ENCODE peak calls at places on chromosomes 12 and 14, in ten cellular contexts. N is PC-3, H is chondrocyte, U is progenitor cell of endocrine pancreas, O is breast epithelium, E is psoas muscle, C is MM.1S, T is endothelial cell, D is heart right ventricle, V is WTC11. A is an unnamed sample.

GRCh38 chr14:67987596-67987995 is 168.0 kb downstream of the RAD51B start:
- DNase-seq in N (no peak), H (no peak), U (no peak), O (no peak), E (no peak), C (no peak), T (no peak), D (no peak), V (no peak), A (no peak)

GRCh38 chr12:3077572-3078081 is 448 bp downstream of the TSPAN9 start:
- DNase-seq in N (no peak), H (no peak), U (no peak), O (peak; percentile 54), E (peak; percentile 49), C (no peak), T (peak; percentile 31), D (peak; percentile 46), V (peak; percentile 37), A (no peak)

GRCh38 chr14:71702799-71703198 is 229.4 kb upstream of the RGS6 start:
- DNase-seq in N (no peak), H (no peak), U (no peak), O (no peak), E (no peak), C (no peak), T (no peak), D (no peak), V (no peak), A (no peak)

GRCh38 chr12:121791671-121792496 is 1.6 kb downstream of the RHOF start:
- DNase-seq in N (peak; percentile 96), H (no peak), U (no peak), O (no peak), E (no peak), C (no peak), T (no peak), D (no peak), V (no peak), A (no peak)

GRCh38 chr12:90036641-90037040 is 328.0 kb upstream of the ATP2B1 start:
- DNase-seq in N (peak; percentile 81), H (no peak), U (no peak), O (no peak), E (no peak), C (no peak), T (no peak), D (no peak), V (no peak), A (no peak)

GRCh38 chr14:29637406-29637805 is 290.2 kb downstream of the PRKD1 start:
- DNase-seq in N (peak; percentile 43), H (no peak), U (no peak), O (peak; percentile 71), E (no peak), C (no peak), T (no peak), D (no peak), V (no peak), A (peak; percentile 22)

GRCh38 chr14:79971330-79971729 is 240.0 kb downstream of the DIO2 start:
- DNase-seq in N (peak; percentile 72), H (no peak), U (no peak), O (no peak), E (no peak), C (no peak), T (no peak), D (no peak), V (no peak), A (no peak)

GRCh38 chr14:88551936-88552565 is 2.8 kb downstream of the PTPN21 start:
- DNase-seq in N (peak; percentile 20), H (no peak), U (no peak), O (no peak), E (peak; percentile 21), C (no peak), T (peak; percentile 18), D (no peak), V (peak; percentile 38), A (no peak)

DNA sequence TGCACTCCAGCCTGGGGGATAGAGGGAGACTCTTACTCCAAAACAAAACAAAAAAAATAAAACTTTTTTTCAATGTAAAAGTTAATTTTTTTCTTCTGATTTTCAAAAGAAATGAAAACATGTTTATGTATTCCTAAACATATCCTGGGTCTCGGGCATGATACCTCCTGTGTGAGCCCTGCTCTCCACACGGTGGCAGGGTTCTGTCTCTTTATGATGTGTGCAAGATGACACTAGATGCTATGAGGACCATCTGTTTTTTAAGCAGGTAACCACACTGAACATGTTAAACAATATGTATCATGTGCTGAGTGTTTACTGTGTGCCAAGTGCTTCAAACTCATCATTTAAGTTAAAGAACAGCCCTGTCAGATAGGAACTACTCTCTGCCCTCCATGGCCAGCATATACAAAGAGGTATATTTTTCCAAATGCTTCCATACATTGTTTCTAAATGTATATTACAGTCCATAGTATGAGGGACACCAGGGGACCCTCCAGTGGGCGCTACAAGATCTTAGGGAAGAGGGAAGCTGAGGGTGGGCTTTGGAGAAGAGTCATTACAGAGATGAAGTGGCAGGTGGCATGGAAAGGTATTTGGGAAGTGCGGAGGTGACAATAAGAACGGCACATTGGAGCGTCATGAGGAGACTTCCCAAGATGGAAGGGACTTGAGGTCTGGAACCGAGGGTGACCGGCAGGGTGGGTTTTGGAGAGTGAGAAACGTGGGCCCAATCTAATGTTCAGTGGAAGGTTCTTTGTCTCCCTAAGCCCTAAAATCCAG is 28.5 kb downstream of the FOS start:
- DNase-seq in N (peak; percentile 57), H (no peak), U (no peak), O (no peak), E (no peak), C (peak; percentile 10), T (no peak), D (no peak), V (no peak), A (no peak)
- TF ChIP-seq CTCF in N (peak; percentile 72), H (peak; percentile 74), U (peak; percentile 35), O (no peak), E (peak; percentile 50), C (peak; percentile 8), T (no peak), D (peak; percentile 38), V (no peak), A (peak; percentile 22)

GRCh38 chr12:115456946-115457689 is 773.1 kb upstream of the TBX3 start:
- DNase-seq in N (peak; percentile 30), H (no peak), U (no peak), O (no peak), E (no peak), C (no peak), T (no peak), D (no peak), V (peak; percentile 56), A (no peak)
- TF ChIP-seq CTCF in N (peak; percentile 50), H (peak; percentile 22), U (peak; percentile 42), O (no peak), E (no peak), C (no peak), T (no peak), D (peak; percentile 26), V (peak; percentile 22), A (no peak)

GRCh38 chr14:103521438-103521961 is 1.1 kb downstream of the CKB start:
- DNase-seq in N (peak; percentile 32), H (peak; percentile 67), U (no peak), O (no peak), E (no peak), C (no peak), T (no peak), D (peak; percentile 75), V (peak; percentile 33), A (no peak)
- TF ChIP-seq CTCF in N (no peak), H (peak; percentile 52), U (no peak), O (no peak), E (no peak), C (no peak), T (no peak), D (no peak), V (no peak), A (no peak)

GRCh38 chr12:52226446-52226845 is 6.6 kb upstream of the KRT7 start:
- DNase-seq in N (no peak), H (no peak), U (no peak), O (no peak), E (no peak), C (no peak), T (no peak), D (no peak), V (no peak), A (no peak)

GRCh38 chr12:52228931-52229330 is 4.1 kb upstream of the KRT7 start:
- DNase-seq in N (peak; percentile 48), H (peak; percentile 37), U (no peak), O (peak; percentile 45), E (no peak), C (no peak), T (no peak), D (no peak), V (no peak), A (no peak)

GRCh38 chr12:52229836-52230343 is 3.2 kb upstream of the KRT7 start:
- DNase-seq in N (no peak), H (peak; percentile 26), U (no peak), O (peak; percentile 37), E (no peak), C (no peak), T (no peak), D (no peak), V (no peak), A (no peak)

GRCh38 chr12:52227767-52228166 is 5.3 kb upstream of the KRT7 start:
- DNase-seq in N (no peak), H (no peak), U (no peak), O (no peak), E (no peak), C (no peak), T (no peak), D (no peak), V (no peak), A (no peak)

GRCh38 chr12:52228366-52228765 is 4.7 kb upstream of the KRT7 start:
- DNase-seq in N (peak; percentile 80), H (no peak), U (no peak), O (no peak), E (no peak), C (no peak), T (no peak), D (no peak), V (no peak), A (no peak)
- TF ChIP-seq CTCF in N (no peak), H (no peak), U (no peak), O (no peak), E (no peak), C (no peak), T (no peak), D (no peak), V (no peak), A (no peak)

GRCh38 chr14:100652739-100653138 is 65.5 kb upstream of the BEGAIN start:
- DNase-seq in N (no peak), H (no peak), U (no peak), O (no peak), E (no peak), C (no peak), T (no peak), D (no peak), V (no peak), A (peak; percentile 60)

GRCh38 chr14:100651999-100652508 is 64.8 kb upstream of the BEGAIN start:
- DNase-seq in N (peak; percentile 35), H (no peak), U (no peak), O (no peak), E (peak; percentile 5), C (no peak), T (no peak), D (no peak), V (no peak), A (peak; percentile 52)

GRCh38 chr14:100654025-100654813 is 67.0 kb upstream of the BEGAIN start:
- DNase-seq in N (no peak), H (no peak), U (no peak), O (no peak), E (no peak), C (no peak), T (no peak), D (no peak), V (no peak), A (no peak)

GRCh38 chr14:100654814-100655795 is 67.9 kb upstream of the BEGAIN start:
- DNase-seq in N (peak; percentile 56), H (no peak), U (peak; percentile 55), O (no peak), E (no peak), C (peak; percentile 29), T (peak; percentile 71), D (peak; percentile 40), V (peak; percentile 76), A (no peak)

GRCh38 chr14:100653409-100653808 is 66.2 kb upstream of the BEGAIN start:
- DNase-seq in N (no peak), H (no peak), U (no peak), O (no peak), E (no peak), C (no peak), T (peak; percentile 55), D (no peak), V (peak; percentile 57), A (no peak)
- TF ChIP-seq CTCF in N (peak; percentile 74), H (peak; percentile 73), U (peak; percentile 54), O (no peak), E (peak; percentile 21), C (peak; percentile 39), T (peak; percentile 78), D (peak; percentile 48), V (peak; percentile 81), A (peak; percentile 26)